ENCODE peak calls at places on chromosome 18, in five cellular contexts. G is left lung, T is GM12878, X is GM23338, B is NB4. E is an unnamed sample.

GRCh38 chr18:12403601-12404506 is 3.9 kb upstream of the PRELID3A start:
- DNase-seq in T (no peak), G (no peak), B (peak; percentile 77), X (no peak), E (no peak)

GRCh38 chr18:63158676-63159291 is 160.8 kb downstream of the BCL2 start:
- DNase-seq in G (no peak), B (no peak), X (no peak), T (peak; percentile 92), E (no peak)

GRCh38 chr18:25250610-25250859 is 101.4 kb downstream of the ZNF521 start:
- DNase-seq in G (no peak), X (no peak), B (no peak), T (no peak), E (no peak)

GRCh38 chr18:56509656-56510055 is 128.7 kb downstream of the TXNL1 start:
- DNase-seq in X (no peak), T (no peak), B (no peak), G (no peak), E (no peak)

GRCh38 chr18:12246849-12247808 is 7.0 kb upstream of the CIDEA start:
- DNase-seq in T (no peak), X (peak; percentile 94), B (peak; percentile 44), G (peak; percentile 54), E (no peak)

GRCh38 chr18:51514128-51514527 is 316.6 kb upstream of the MEX3C start:
- DNase-seq in T (no peak), B (no peak), X (no peak), G (no peak), E (no peak)

GRCh38 chr18:37537868-37538525 is 27.6 kb downstream of the CELF4 start:
- DNase-seq in G (peak; percentile 89), X (peak; percentile 90), B (peak; percentile 53), T (no peak), E (no peak)

GRCh38 chr18:7177131-7177744 is 53.7 kb upstream of the LRRC30 start:
- DNase-seq in G (no peak), T (no peak), X (peak; percentile 72), B (peak; percentile 57), E (no peak)

GRCh38 chr18:2570772-2571199 is 519 bp downstream of the METTL4 start:
- DNase-seq in B (peak; percentile 77), T (peak; percentile 20), X (peak; percentile 75), G (peak; percentile 88), E (peak; percentile 75)

GRCh38 chr18:3319894-3320438 is 58.0 kb downstream of the MYL12B start:
- DNase-seq in X (no peak), T (no peak), B (no peak), G (no peak), E (no peak)

GRCh38 chr18:51151568-51152511 is 45.6 kb downstream of the MEX3C start:
- DNase-seq in G (peak; percentile 71), T (no peak), B (peak; percentile 45), X (peak; percentile 24), E (no peak)

GRCh38 chr18:7300971-7301553 is 70.2 kb downstream of the LRRC30 start:
- DNase-seq in G (no peak), T (no peak), B (no peak), X (no peak), E (no peak)

GRCh38 chr18:3466872-3467271 is 16.9 kb downstream of the TGIF1 start:
- DNase-seq in B (no peak), T (no peak), X (peak; percentile 49), G (no peak), E (no peak)

GRCh38 chr18:35624140-35624539 is 42.6 kb downstream of the GALNT1 start:
- DNase-seq in B (no peak), X (no peak), T (peak; percentile 45), G (no peak), E (no peak)

GRCh38 chr18:52459890-52460289 is 119.9 kb downstream of the DCC start:
- DNase-seq in X (no peak), G (no peak), B (no peak), T (no peak), E (no peak)

GRCh38 chr18:77102246-77103040 is 30.1 kb downstream of the MBP start:
- DNase-seq in X (no peak), T (peak; percentile 74), G (no peak), B (no peak), E (no peak)

GRCh38 chr18:8868779-8869415 is 163.5 kb downstream of the MTCL1 start:
- DNase-seq in T (no peak), X (no peak), G (no peak), B (no peak), E (no peak)

GRCh38 chr18:8218263-8218662 is 391.0 kb upstream of the RAB12 start:
- DNase-seq in X (peak; percentile 37), B (no peak), T (no peak), G (no peak), E (no peak)

GRCh38 chr18:59303656-59304055 is 14.8 kb downstream of the CPLX4 start:
- DNase-seq in T (no peak), B (no peak), G (no peak), X (no peak), E (no peak)

GRCh38 chr18:4058179-4058578 is 396.9 kb downstream of the DLGAP1 start:
- DNase-seq in B (no peak), G (no peak), T (no peak), X (no peak), E (no peak)

GRCh38 chr18:63149200-63149587 is 170.4 kb downstream of the BCL2 start:
- DNase-seq in G (no peak), T (no peak), B (no peak), X (peak; percentile 17), E (no peak)

GRCh38 chr18:25467226-25468065 is 115.5 kb upstream of the ZNF521 start:
- DNase-seq in X (no peak), G (no peak), T (no peak), B (peak; percentile 26), E (no peak)

GRCh38 chr18:51009071-51009470 is 20.9 kb upstream of the SMAD4 start:
- DNase-seq in G (no peak), B (peak; percentile 59), T (no peak), X (no peak), E (no peak)

GRCh38 chr18:6917082-6917481 is 187.6 kb downstream of the ARHGAP28 start:
- DNase-seq in G (no peak), B (no peak), T (no peak), X (peak; percentile 43), E (no peak)

GRCh38 chr18:10453885-10454772 is at the start of gene APCDD1:
- DNase-seq in B (peak; percentile 57), X (peak; percentile 73), T (no peak), G (peak; percentile 87), E (no peak)

DNA sequence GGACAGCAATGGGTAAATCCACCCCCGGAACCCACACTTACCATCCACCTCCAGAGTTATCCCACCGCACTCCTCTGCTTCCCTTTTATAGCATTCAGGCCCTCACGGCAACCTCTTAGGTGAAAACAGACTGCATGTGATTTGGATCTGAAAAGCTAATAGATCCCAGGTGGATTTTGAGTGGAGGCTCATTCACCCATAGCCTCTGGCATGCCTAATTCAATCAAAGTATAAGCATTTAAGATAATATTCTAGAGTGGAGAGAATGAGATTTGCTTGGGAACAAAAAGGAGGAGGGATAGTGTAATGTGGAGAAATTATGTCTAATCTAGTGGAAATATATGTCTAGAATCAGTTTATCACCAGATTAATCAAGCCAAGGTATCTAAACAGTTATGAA is 17.1 kb downstream of the SLC14A1 start:
- DNase-seq in G (no peak), B (no peak), X (no peak), T (no peak), E (no peak)
- H3K4me3 ChIP-seq in G (no peak overlapping the region), B (no peak overlapping the region), X (no peak overlapping the region), T (no peak overlapping the region), E (no peak overlapping the region)

DNA sequence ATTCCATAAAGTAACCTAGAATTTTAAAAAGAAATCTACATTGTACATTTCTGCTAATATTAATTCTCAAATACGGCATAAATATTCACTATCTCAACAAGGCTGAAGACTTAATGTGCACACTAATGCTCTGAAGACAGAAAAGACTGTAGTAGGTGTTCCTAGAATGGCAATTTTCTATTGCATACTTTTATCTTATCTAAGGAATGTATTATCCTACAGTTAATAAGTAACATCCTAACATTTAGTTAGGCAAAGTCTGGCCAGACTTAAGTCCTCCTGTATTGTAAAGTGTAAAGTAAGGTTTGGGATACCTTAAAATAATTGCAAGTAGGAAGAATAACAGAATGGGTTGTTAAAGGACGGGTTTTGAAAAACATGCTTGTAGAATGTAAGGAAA is 42.2 kb downstream of the CHST9 start:
- DNase-seq in G (no peak), T (no peak), B (no peak), X (no peak), E (no peak)
- H3K4me3 ChIP-seq in G (no peak overlapping the region), T (no peak overlapping the region), B (no peak overlapping the region), X (no peak overlapping the region), E (no peak overlapping the region)

GRCh38 chr18:54183390-54183789 is 41.1 kb downstream of the MBD2 start:
- DNase-seq in G (no peak), B (no peak), T (no peak), X (no peak), E (no peak)
- H3K4me3 ChIP-seq in G (no peak overlapping the region), B (no peak overlapping the region), T (no peak overlapping the region), X (no peak overlapping the region), E (no peak overlapping the region)

DNA sequence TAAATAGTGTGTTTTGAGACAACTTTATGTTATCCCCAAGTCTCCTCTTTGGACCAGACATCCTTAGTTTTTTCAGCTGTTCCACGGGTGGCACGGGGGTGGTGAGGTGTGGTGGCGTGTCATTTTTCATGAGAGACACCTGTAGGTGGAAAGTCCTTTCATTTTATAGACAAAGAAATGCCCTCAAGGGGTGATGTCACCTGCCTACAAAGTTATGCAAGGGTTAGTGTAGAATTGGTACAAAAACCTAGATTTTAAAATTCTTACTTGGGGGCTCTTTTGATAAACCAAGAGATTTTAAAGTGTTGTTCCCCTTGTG is 15.3 kb downstream of the CTDP1 start:
- DNase-seq in G (no peak), B (no peak), T (no peak), X (no peak), E (no peak)
- H3K4me3 ChIP-seq in G (no peak overlapping the region), B (no peak overlapping the region), T (no peak overlapping the region), X (no peak overlapping the region), E (no peak overlapping the region)

GRCh38 chr18:23884712-23885375 is 129.7 kb upstream of the TTC39C start:
- DNase-seq in X (peak; percentile 45), B (no peak), G (no peak), T (no peak), E (no peak)
- H3K4me3 ChIP-seq in X (no peak overlapping the region), B (no peak overlapping the region), G (no peak overlapping the region), T (no peak overlapping the region), E (no peak overlapping the region)

GRCh38 chr18:79402977-79403722 is 7.4 kb downstream of the NFATC1 start:
- DNase-seq in G (peak; percentile 83), T (no peak), X (no peak), B (no peak), E (no peak)
- H3K4me3 ChIP-seq in G (no peak overlapping the region), T (peak overlapping the region; percentile 15), X (no peak overlapping the region), B (no peak overlapping the region), E (no peak overlapping the region)

GRCh38 chr18:21179590-21180220 is 62.3 kb upstream of the GREB1L start:
- DNase-seq in G (no peak), B (peak; percentile 78), X (peak; percentile 90), T (peak; percentile 32), E (no peak)
- H3K4me3 ChIP-seq in G (no peak overlapping the region), B (no peak overlapping the region), X (no peak overlapping the region), T (no peak overlapping the region), E (no peak overlapping the region)

E was measured in RWPE2.